ENCODE peak calls at places on chromosome 12, in four cellular contexts. A is heart right ventricle, X is AG04450, L is GM23338. P is an unnamed sample.

GRCh38 chr12:26369588-26369987 is 174.2 kb downstream of the SSPN start:
- DNase-seq in A (no peak), X (peak), L (peak), P (no peak)

GRCh38 chr12:10027311-10028099 is 3.0 kb upstream of the CLEC9A start:
- DNase-seq in A (no peak), X (no peak), L (no peak), P (no peak)

GRCh38 chr12:50246159-50246865 is 37.0 kb downstream of the LIMA1 start:
- DNase-seq in A (no peak), X (no peak), L (no peak), P (no peak)

GRCh38 chr12:11765817-11766794 is 116.6 kb downstream of the ETV6 start:
- DNase-seq in A (no peak), X (peak), L (no peak), P (no peak)

GRCh38 chr12:7709969-7710368 is 1.3 kb upstream of the DPPA3 start:
- DNase-seq in A (no peak), X (no peak), L (peak), P (no peak)

GRCh38 chr12:111418594-111418880 is 12.8 kb downstream of the SH2B3 start:
- DNase-seq in A (no peak), X (no peak), L (no peak), P (no peak)

GRCh38 chr12:109116611-109116949 is 193 bp downstream of the ACACB start:
- DNase-seq in A (no peak), X (no peak), L (no peak), P (no peak)

GRCh38 chr12:132186857-132187620 is 42.8 kb downstream of the NOC4L start:
- DNase-seq in A (peak), X (no peak), L (no peak), P (no peak)

GRCh38 chr12:43349863-43350262 is 202.1 kb downstream of the ADAMTS20 start:
- DNase-seq in A (no peak), X (no peak), L (no peak), P (no peak)

GRCh38 chr12:1481919-1482318 is 112.5 kb downstream of the FBXL14 start:
- DNase-seq in A (no peak), X (no peak), L (no peak), P (no peak)

GRCh38 chr12:99810718-99811593 is 163.4 kb downstream of the GARIN6 start:
- DNase-seq in A (no peak), X (no peak), L (peak), P (no peak)

DNA sequence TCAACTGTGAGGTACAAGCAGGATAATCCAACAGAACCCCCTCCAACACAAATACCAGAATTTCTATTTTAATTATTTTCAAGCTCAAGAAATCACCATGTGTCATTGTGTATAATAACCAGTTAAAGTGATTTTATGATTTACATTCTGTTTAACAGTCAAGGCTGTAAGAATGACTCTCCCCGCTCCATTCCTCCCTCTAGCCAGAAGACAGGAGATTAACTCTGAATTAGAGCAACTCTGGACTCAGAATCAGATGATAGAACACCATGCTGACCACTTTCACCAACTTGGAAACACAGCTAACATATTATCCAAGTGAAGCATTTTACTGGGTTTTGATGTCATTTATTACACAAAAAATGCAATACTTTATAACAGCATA is 71.9 kb downstream of the ATP2B1 start:
- DNase-seq in A (no peak), X (no peak), L (no peak), P (no peak)
- TF ChIP-seq CTCF in A (no peak), X (no peak), L (no peak), P (no peak)

DNA sequence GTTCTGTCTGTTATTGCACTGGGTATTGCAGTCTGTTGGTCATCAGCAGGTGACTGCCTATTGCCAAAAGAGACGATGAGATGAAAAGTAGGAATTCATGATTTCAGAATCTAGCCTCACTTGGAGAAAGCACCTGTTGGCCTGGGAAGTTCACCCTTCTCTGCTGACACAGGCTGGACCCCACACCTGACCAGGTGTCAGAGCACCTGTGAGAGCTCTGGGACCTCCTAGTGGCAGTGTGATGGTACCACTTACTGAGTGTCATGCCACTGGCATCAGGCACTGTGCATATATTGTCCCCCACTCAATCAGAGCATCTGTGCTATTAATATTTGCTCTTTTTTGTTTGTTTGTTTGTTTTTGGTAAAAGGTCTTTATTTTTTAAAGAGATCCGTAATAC is 68.0 kb downstream of the RASSF3 start:
- DNase-seq in A (no peak), X (no peak), L (no peak), P (no peak)
- H3K27ac ChIP-seq in A (peak), X (no peak), L (no peak), P (no peak)

GRCh38 chr12:118446247-118446646 is 69.9 kb downstream of the SUDS3 start:
- DNase-seq in A (no peak), X (no peak), L (no peak), P (no peak)
- TF ChIP-seq CTCF in A (peak), X (no peak), L (peak), P (no peak)

GRCh38 chr12:105470601-105471000 is 140.1 kb downstream of the C12orf75 start:
- DNase-seq in A (no peak), X (no peak), L (no peak), P (no peak)

GRCh38 chr12:105477873-105478272 is 147.4 kb downstream of the C12orf75 start:
- DNase-seq in A (peak), X (no peak), L (no peak), P (no peak)

GRCh38 chr12:105476616-105477015 is 146.1 kb downstream of the C12orf75 start:
- DNase-seq in A (no peak), X (no peak), L (no peak), P (no peak)

GRCh38 chr12:105470102-105470501 is 139.6 kb downstream of the C12orf75 start:
- DNase-seq in A (no peak), X (no peak), L (no peak), P (no peak)

GRCh38 chr12:105474672-105475071 is 144.2 kb downstream of the C12orf75 start:
- DNase-seq in A (no peak), X (no peak), L (no peak), P (no peak)
- H3K27ac ChIP-seq in A (no peak), X (no peak), L (no peak), P (no peak)

DNA sequence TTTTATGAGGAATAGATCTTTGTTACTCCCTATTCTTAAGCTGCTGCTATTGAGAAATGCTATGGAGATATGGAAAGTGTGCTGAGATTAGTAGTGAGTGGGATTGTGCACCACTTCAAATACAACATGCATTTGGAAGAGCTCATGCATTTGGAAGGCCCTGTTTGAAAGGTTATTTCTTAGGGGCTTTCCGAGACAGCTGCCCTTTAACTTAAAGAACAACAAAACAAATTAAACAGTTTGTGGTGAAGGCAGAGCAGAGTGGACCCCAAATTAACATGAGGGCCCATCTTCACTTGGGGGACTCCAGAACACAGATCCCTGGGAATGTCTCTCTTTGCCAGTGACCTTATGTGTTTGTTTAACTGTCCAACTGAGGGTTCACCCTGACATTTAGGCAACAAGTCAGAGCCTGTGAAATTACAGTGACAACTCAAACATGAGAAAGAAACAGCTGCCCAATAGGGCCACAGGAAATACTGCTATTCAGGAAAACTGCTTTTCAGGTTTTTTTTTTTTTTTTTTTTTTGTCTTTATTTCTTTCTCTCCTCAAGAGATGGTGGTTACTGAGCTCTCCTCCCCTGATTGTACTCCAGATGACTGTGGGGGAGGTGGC is 41.4 kb upstream of the IGF1 start:
- DNase-seq in A (no peak), X (no peak), L (no peak), P (no peak)
- TF ChIP-seq CTCF in A (no peak), X (no peak), L (no peak), P (no peak)